ENCODE peak calls at places on chromosomes 7 and 10, in nine cellular contexts. One of them, this sample, is unnamed. For H3K9me3, the result is how much of the 10 kb centered on the place peaks cover.

GRCh38 chr10:70561558-70561957 is 41.0 kb downstream of the PRF1 start:
- DNase-seq in IMR-90: no peak
- DNase-seq in K562: no peak
- DNase-seq in CD8-positive, alpha-beta T cell: no peak
- DNase-seq in stomach: no peak
- DNase-seq in neural progenitor cell: no peak
- DNase-seq in CD4-positive, alpha-beta memory T cell: no peak
- DNase-seq in PC-3: no peak
- DNase-seq in GM23248: no peak
- DNase-seq in this sample: peak

GRCh38 chr10:29119374-29119773 is 169.5 kb upstream of the LYZL1 start:
- DNase-seq in IMR-90: peak
- DNase-seq in K562: peak
- DNase-seq in CD8-positive, alpha-beta T cell: no peak
- DNase-seq in stomach: peak
- DNase-seq in neural progenitor cell: peak
- DNase-seq in CD4-positive, alpha-beta memory T cell: no peak
- DNase-seq in PC-3: peak
- DNase-seq in GM23248: peak
- DNase-seq in this sample: no peak

GRCh38 chr7:113263749-113264148 is 145.4 kb upstream of the SMIM30 start:
- DNase-seq in IMR-90: no peak
- DNase-seq in K562: no peak
- DNase-seq in CD8-positive, alpha-beta T cell: no peak
- DNase-seq in stomach: no peak
- DNase-seq in neural progenitor cell: no peak
- DNase-seq in CD4-positive, alpha-beta memory T cell: no peak
- DNase-seq in PC-3: no peak
- DNase-seq in GM23248: no peak
- DNase-seq in this sample: no peak

GRCh38 chr10:130913844-130914243 is 397.7 kb downstream of the TCERG1L start:
- DNase-seq in IMR-90: no peak
- DNase-seq in K562: no peak
- DNase-seq in CD8-positive, alpha-beta T cell: no peak
- DNase-seq in stomach: no peak
- DNase-seq in neural progenitor cell: no peak
- DNase-seq in CD4-positive, alpha-beta memory T cell: no peak
- DNase-seq in PC-3: no peak
- DNase-seq in GM23248: no peak
- DNase-seq in this sample: no peak

GRCh38 chr10:6204063-6204340 is 1.3 kb downstream of the PFKFB3 start:
- DNase-seq in IMR-90: no peak
- DNase-seq in K562: no peak
- DNase-seq in CD8-positive, alpha-beta T cell: peak
- DNase-seq in stomach: peak
- DNase-seq in neural progenitor cell: peak
- DNase-seq in CD4-positive, alpha-beta memory T cell: peak
- DNase-seq in PC-3: peak
- DNase-seq in GM23248: peak
- DNase-seq in this sample: peak

GRCh38 chr10:104056619-104057273 is 28.9 kb downstream of the COL17A1 start:
- DNase-seq in IMR-90: no peak
- DNase-seq in K562: no peak
- DNase-seq in CD8-positive, alpha-beta T cell: no peak
- DNase-seq in stomach: no peak
- DNase-seq in neural progenitor cell: no peak
- DNase-seq in CD4-positive, alpha-beta memory T cell: no peak
- DNase-seq in PC-3: no peak
- DNase-seq in GM23248: no peak
- DNase-seq in this sample: no peak

GRCh38 chr7:98324782-98325181 is 43.3 kb downstream of the BRI3 start:
- DNase-seq in IMR-90: no peak
- DNase-seq in K562: no peak
- DNase-seq in CD8-positive, alpha-beta T cell: no peak
- DNase-seq in stomach: no peak
- DNase-seq in neural progenitor cell: no peak
- DNase-seq in CD4-positive, alpha-beta memory T cell: no peak
- DNase-seq in PC-3: no peak
- DNase-seq in GM23248: no peak
- DNase-seq in this sample: no peak

GRCh38 chr7:127759945-127760421 is 108.0 kb downstream of the SND1 start:
- DNase-seq in IMR-90: no peak
- DNase-seq in K562: no peak
- DNase-seq in CD8-positive, alpha-beta T cell: no peak
- DNase-seq in stomach: no peak
- DNase-seq in neural progenitor cell: no peak
- DNase-seq in CD4-positive, alpha-beta memory T cell: no peak
- DNase-seq in PC-3: no peak
- DNase-seq in GM23248: no peak
- DNase-seq in this sample: no peak

GRCh38 chr7:112708236-112708635 is 82.0 kb downstream of the TMEM168 start:
- DNase-seq in IMR-90: no peak
- DNase-seq in K562: peak
- DNase-seq in CD8-positive, alpha-beta T cell: no peak
- DNase-seq in stomach: no peak
- DNase-seq in neural progenitor cell: peak
- DNase-seq in CD4-positive, alpha-beta memory T cell: no peak
- DNase-seq in PC-3: no peak
- DNase-seq in GM23248: no peak
- DNase-seq in this sample: no peak

GRCh38 chr7:15643000-15643705 is 43.3 kb downstream of the MEOX2 start:
- DNase-seq in IMR-90: no peak
- DNase-seq in K562: no peak
- DNase-seq in CD8-positive, alpha-beta T cell: no peak
- DNase-seq in stomach: no peak
- DNase-seq in neural progenitor cell: no peak
- DNase-seq in CD4-positive, alpha-beta memory T cell: no peak
- DNase-seq in PC-3: peak
- DNase-seq in GM23248: no peak
- DNase-seq in this sample: no peak

GRCh38 chr10:119368581-119368980 is 161.2 kb downstream of the GRK5 start:
- DNase-seq in IMR-90: no peak
- DNase-seq in K562: no peak
- DNase-seq in CD8-positive, alpha-beta T cell: no peak
- DNase-seq in stomach: no peak
- DNase-seq in neural progenitor cell: no peak
- DNase-seq in CD4-positive, alpha-beta memory T cell: no peak
- DNase-seq in PC-3: no peak
- DNase-seq in GM23248: no peak
- DNase-seq in this sample: no peak

GRCh38 chr10:30647089-30647488 is 17.5 kb upstream of the LYZL2 start:
- DNase-seq in IMR-90: no peak
- DNase-seq in K562: no peak
- DNase-seq in CD8-positive, alpha-beta T cell: no peak
- DNase-seq in stomach: no peak
- DNase-seq in neural progenitor cell: no peak
- DNase-seq in CD4-positive, alpha-beta memory T cell: no peak
- DNase-seq in PC-3: no peak
- DNase-seq in GM23248: no peak
- DNase-seq in this sample: no peak

GRCh38 chr7:74284781-74285259 is 4.4 kb upstream of the CLIP2 start:
- DNase-seq in IMR-90: no peak
- DNase-seq in K562: no peak
- DNase-seq in CD8-positive, alpha-beta T cell: no peak
- DNase-seq in stomach: peak
- DNase-seq in neural progenitor cell: peak
- DNase-seq in CD4-positive, alpha-beta memory T cell: no peak
- DNase-seq in PC-3: no peak
- DNase-seq in GM23248: no peak
- DNase-seq in this sample: no peak

GRCh38 chr7:15306286-15306685 is 255.5 kb downstream of the AGMO start:
- DNase-seq in IMR-90: no peak
- DNase-seq in K562: no peak
- DNase-seq in CD8-positive, alpha-beta T cell: no peak
- DNase-seq in stomach: no peak
- DNase-seq in neural progenitor cell: no peak
- DNase-seq in CD4-positive, alpha-beta memory T cell: no peak
- DNase-seq in PC-3: no peak
- DNase-seq in GM23248: peak
- DNase-seq in this sample: no peak

GRCh38 chr7:22589641-22590141 is 89.7 kb upstream of the STEAP1B start:
- DNase-seq in IMR-90: peak
- DNase-seq in K562: no peak
- DNase-seq in CD8-positive, alpha-beta T cell: no peak
- DNase-seq in stomach: no peak
- DNase-seq in neural progenitor cell: peak
- DNase-seq in CD4-positive, alpha-beta memory T cell: no peak
- DNase-seq in PC-3: peak
- DNase-seq in GM23248: no peak
- DNase-seq in this sample: no peak

GRCh38 chr10:114306116-114306973 is 67.3 kb downstream of the VWA2 start:
- DNase-seq in IMR-90: peak
- DNase-seq in K562: no peak
- DNase-seq in CD8-positive, alpha-beta T cell: no peak
- DNase-seq in stomach: no peak
- DNase-seq in neural progenitor cell: no peak
- DNase-seq in CD4-positive, alpha-beta memory T cell: no peak
- DNase-seq in PC-3: peak
- DNase-seq in GM23248: peak
- DNase-seq in this sample: no peak

GRCh38 chr7:69276011-69276729 is 322.1 kb upstream of the AUTS2 start:
- DNase-seq in IMR-90: no peak
- DNase-seq in K562: no peak
- DNase-seq in CD8-positive, alpha-beta T cell: no peak
- DNase-seq in stomach: no peak
- DNase-seq in neural progenitor cell: no peak
- DNase-seq in CD4-positive, alpha-beta memory T cell: no peak
- DNase-seq in PC-3: no peak
- DNase-seq in GM23248: no peak
- DNase-seq in this sample: no peak

GRCh38 chr10:101358706-101359300 is 4.8 kb downstream of the BTRC start:
- DNase-seq in IMR-90: peak
- DNase-seq in K562: no peak
- DNase-seq in CD8-positive, alpha-beta T cell: no peak
- DNase-seq in stomach: no peak
- DNase-seq in neural progenitor cell: no peak
- DNase-seq in CD4-positive, alpha-beta memory T cell: no peak
- DNase-seq in PC-3: peak
- DNase-seq in GM23248: peak
- DNase-seq in this sample: no peak

DNA sequence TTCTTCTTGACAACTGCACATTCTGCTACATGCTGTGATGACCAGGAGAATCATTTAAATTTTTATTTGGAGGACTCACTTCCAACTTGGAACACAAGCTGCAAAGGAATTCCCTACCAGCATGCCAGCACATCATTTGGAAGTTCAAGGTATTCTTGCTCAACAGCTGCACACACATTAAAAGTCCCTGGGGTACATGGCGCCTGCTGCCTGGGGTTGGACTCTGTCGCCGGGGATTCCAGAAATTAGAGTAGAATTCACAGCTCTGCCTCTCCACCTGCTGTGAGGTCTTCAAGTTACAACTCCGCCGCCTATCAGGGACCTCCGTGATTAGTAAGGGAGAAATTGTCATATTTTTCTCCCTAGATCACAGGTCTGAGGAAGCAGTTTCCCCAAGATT is 1.1 kb downstream of the ZNF32 start:
- DNase-seq in IMR-90: no peak
- DNase-seq in K562: no peak
- DNase-seq in CD8-positive, alpha-beta T cell: no peak
- DNase-seq in stomach: no peak
- DNase-seq in neural progenitor cell: no peak
- DNase-seq in CD4-positive, alpha-beta memory T cell: no peak
- DNase-seq in PC-3: no peak
- DNase-seq in GM23248: peak
- DNase-seq in this sample: no peak
- H3K9me3 ChIP-seq in IMR-90: under half
- H3K9me3 ChIP-seq in K562: under half
- H3K9me3 ChIP-seq in CD8-positive, alpha-beta T cell: under half
- H3K9me3 ChIP-seq in stomach: under half
- H3K9me3 ChIP-seq in neural progenitor cell: under half
- H3K9me3 ChIP-seq in CD4-positive, alpha-beta memory T cell: under half
- H3K9me3 ChIP-seq in PC-3: under half
- H3K9me3 ChIP-seq in GM23248: under half
- H3K9me3 ChIP-seq in this sample: under half

GRCh38 chr7:159159731-159160130 is 15.1 kb upstream of the VIPR2 start:
- DNase-seq in IMR-90: no peak
- DNase-seq in K562: no peak
- DNase-seq in CD8-positive, alpha-beta T cell: no peak
- DNase-seq in stomach: no peak
- DNase-seq in neural progenitor cell: no peak
- DNase-seq in CD4-positive, alpha-beta memory T cell: no peak
- DNase-seq in PC-3: no peak
- DNase-seq in GM23248: no peak
- DNase-seq in this sample: no peak
- H3K9me3 ChIP-seq in IMR-90: under half
- H3K9me3 ChIP-seq in K562: under half
- H3K9me3 ChIP-seq in CD8-positive, alpha-beta T cell: under half
- H3K9me3 ChIP-seq in stomach: under half
- H3K9me3 ChIP-seq in neural progenitor cell: under half
- H3K9me3 ChIP-seq in CD4-positive, alpha-beta memory T cell: under half
- H3K9me3 ChIP-seq in PC-3: under half
- H3K9me3 ChIP-seq in GM23248: under half
- H3K9me3 ChIP-seq in this sample: under half

GRCh38 chr7:9127901-9128300 is 694.5 kb downstream of the NXPH1 start:
- DNase-seq in IMR-90: no peak
- DNase-seq in K562: no peak
- DNase-seq in CD8-positive, alpha-beta T cell: no peak
- DNase-seq in stomach: no peak
- DNase-seq in neural progenitor cell: no peak
- DNase-seq in CD4-positive, alpha-beta memory T cell: no peak
- DNase-seq in PC-3: no peak
- DNase-seq in GM23248: no peak
- DNase-seq in this sample: no peak
- H3K9me3 ChIP-seq in IMR-90: under half
- H3K9me3 ChIP-seq in K562: under half
- H3K9me3 ChIP-seq in CD8-positive, alpha-beta T cell: under half
- H3K9me3 ChIP-seq in stomach: under half
- H3K9me3 ChIP-seq in neural progenitor cell: under half
- H3K9me3 ChIP-seq in CD4-positive, alpha-beta memory T cell: under half
- H3K9me3 ChIP-seq in PC-3: under half
- H3K9me3 ChIP-seq in GM23248: under half
- H3K9me3 ChIP-seq in this sample: under half

GRCh38 chr10:108244443-108245228 is 1080.1 kb upstream of the SORCS1 start:
- DNase-seq in IMR-90: no peak
- DNase-seq in K562: no peak
- DNase-seq in CD8-positive, alpha-beta T cell: no peak
- DNase-seq in stomach: no peak
- DNase-seq in neural progenitor cell: no peak
- DNase-seq in CD4-positive, alpha-beta memory T cell: no peak
- DNase-seq in PC-3: no peak
- DNase-seq in GM23248: no peak
- DNase-seq in this sample: no peak

GRCh38 chr10:108238261-108238660 is 1073.8 kb upstream of the SORCS1 start:
- DNase-seq in IMR-90: no peak
- DNase-seq in K562: no peak
- DNase-seq in CD8-positive, alpha-beta T cell: no peak
- DNase-seq in stomach: no peak
- DNase-seq in neural progenitor cell: no peak
- DNase-seq in CD4-positive, alpha-beta memory T cell: no peak
- DNase-seq in PC-3: no peak
- DNase-seq in GM23248: no peak
- DNase-seq in this sample: no peak

DNA sequence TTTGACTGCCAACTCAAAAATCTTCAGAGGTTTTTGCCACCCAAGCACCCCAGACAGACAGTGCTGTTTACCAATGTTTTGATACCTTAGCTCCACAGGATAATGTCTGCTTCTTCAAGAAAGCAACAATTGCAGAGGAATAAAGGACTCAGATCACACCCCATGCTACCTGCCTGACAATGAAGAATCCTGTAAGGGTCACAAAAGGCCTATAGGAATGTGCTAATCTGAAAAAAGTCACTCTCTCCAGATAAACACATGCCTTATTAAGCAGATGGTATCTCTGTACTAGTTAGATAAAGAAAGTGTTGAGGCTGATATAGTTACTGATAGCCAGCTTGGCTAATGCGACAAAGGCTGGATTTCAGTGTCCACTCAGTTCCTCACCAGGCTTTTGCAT is 1076.7 kb upstream of the SORCS1 start:
- DNase-seq in IMR-90: no peak
- DNase-seq in K562: no peak
- DNase-seq in CD8-positive, alpha-beta T cell: no peak
- DNase-seq in stomach: no peak
- DNase-seq in neural progenitor cell: peak
- DNase-seq in CD4-positive, alpha-beta memory T cell: no peak
- DNase-seq in PC-3: no peak
- DNase-seq in GM23248: no peak
- DNase-seq in this sample: no peak
- H3K9me3 ChIP-seq in IMR-90: under half
- H3K9me3 ChIP-seq in K562: under half
- H3K9me3 ChIP-seq in CD8-positive, alpha-beta T cell: under half
- H3K9me3 ChIP-seq in stomach: under half
- H3K9me3 ChIP-seq in neural progenitor cell: under half
- H3K9me3 ChIP-seq in CD4-positive, alpha-beta memory T cell: under half
- H3K9me3 ChIP-seq in PC-3: under half
- H3K9me3 ChIP-seq in GM23248: under half
- H3K9me3 ChIP-seq in this sample: under half